ENCODE peak calls at places on chromosomes 5 and 9, in six cellular contexts. E, M, Y, Q, U and D are unnamed samples.

GRCh38 chr5:172549708-172550095 is 91.4 kb upstream of the NEURL1B start:
- DNase-seq in U (no peak), E (no peak), Y (no peak), Q (no peak), M (no peak), D (no peak)

GRCh38 chr9:36150529-36151305 is 14.2 kb downstream of the GLIPR2 start:
- DNase-seq in M (no peak), Q (no peak), Y (no peak), E (no peak), U (no peak), D (peak; percentile 38)

GRCh38 chr5:9549941-9550340 is 4.1 kb upstream of the SEMA5A start:
- DNase-seq in Q (no peak), M (no peak), U (peak; percentile 32), Y (no peak), E (no peak), D (no peak)

GRCh38 chr5:122478741-122479459 is 166.9 kb downstream of the SNCAIP start:
- DNase-seq in E (no peak), Y (no peak), Q (no peak), U (peak; percentile 10), M (no peak), D (no peak)

GRCh38 chr9:15293727-15294405 is 13.2 kb downstream of the TTC39B start:
- DNase-seq in E (peak; percentile 17), Y (no peak), U (no peak), M (no peak), Q (no peak), D (peak; percentile 28)

GRCh38 chr9:38066907-38067610 is 2.0 kb downstream of the SHB start:
- DNase-seq in U (peak; percentile 47), Y (peak; percentile 80), Q (peak; percentile 85), M (no peak), E (no peak), D (peak; percentile 60)

GRCh38 chr5:40939753-40940152 is 30.5 kb downstream of the C7 start:
- DNase-seq in M (no peak), E (no peak), U (no peak), Q (no peak), Y (no peak), D (no peak)

GRCh38 chr9:127039492-127039891 is 82.9 kb downstream of the ANGPTL2 start:
- DNase-seq in E (no peak), U (no peak), M (no peak), Q (peak; percentile 19), Y (no peak), D (no peak)

GRCh38 chr5:172958268-172959046 is 767 bp upstream of the RPL26L1 start:
- DNase-seq in M (peak; percentile 57), E (peak; percentile 77), Y (peak; percentile 78), Q (peak; percentile 61), U (peak; percentile 74), D (peak; percentile 92)

GRCh38 chr5:141654298-141654697 is 3.1 kb upstream of the FCHSD1 start:
- DNase-seq in U (peak; percentile 97), Q (no peak), E (peak; percentile 91), M (no peak), Y (no peak), D (peak; percentile 82)

GRCh38 chr5:175337680-175338079 is 106.3 kb downstream of the DRD1 start:
- DNase-seq in U (no peak), M (no peak), E (no peak), Q (no peak), Y (no peak), D (no peak)

GRCh38 chr5:52725065-52725746 is 62.5 kb upstream of the ITGA1 start:
- DNase-seq in Q (peak; percentile 52), Y (peak; percentile 35), E (no peak), M (no peak), U (no peak), D (no peak)

GRCh38 chr5:39049298-39049697 is 24.9 kb downstream of the RICTOR start:
- DNase-seq in Q (no peak), E (no peak), Y (no peak), M (no peak), U (no peak), D (no peak)

GRCh38 chr5:177478711-177479646 is 5.5 kb upstream of the DBN1 start:
- DNase-seq in Q (peak; percentile 90), Y (peak; percentile 69), M (peak; percentile 47), E (no peak), U (no peak), D (peak; percentile 59)

GRCh38 chr9:105344283-105344682 is 99.8 kb downstream of the SLC44A1 start:
- DNase-seq in Q (no peak), M (no peak), E (no peak), Y (no peak), U (peak; percentile 4), D (no peak)

GRCh38 chr9:131899248-131899882 is 159.5 kb upstream of the RAPGEF1 start:
- DNase-seq in Y (no peak), M (no peak), Q (no peak), E (no peak), U (no peak), D (no peak)

GRCh38 chr5:5711112-5711511 is 288.6 kb downstream of the ICE1 start:
- DNase-seq in Q (no peak), U (no peak), E (no peak), M (no peak), Y (no peak), D (no peak)

GRCh38 chr9:110405858-110406443 is 68.3 kb upstream of the TXNDC8 start:
- DNase-seq in U (no peak), E (no peak), Q (no peak), M (no peak), Y (no peak), D (no peak)

GRCh38 chr5:153447534-153447933 is 42.9 kb upstream of the GRIA1 start:
- DNase-seq in E (no peak), U (no peak), Q (no peak), Y (no peak), M (no peak), D (no peak)

GRCh38 chr9:13993482-13994267 is 320.3 kb downstream of the NFIB start:
- DNase-seq in M (no peak), Q (no peak), E (no peak), U (no peak), Y (no peak), D (no peak)

GRCh38 chr5:100643473-100643872 is 108.3 kb downstream of the FAM174A start:
- DNase-seq in U (no peak), Q (no peak), Y (no peak), E (no peak), M (no peak), D (no peak)

GRCh38 chr9:19201899-19202891 is 28.3 kb upstream of the DENND4C start:
- DNase-seq in Q (no peak), E (no peak), Y (peak; percentile 53), U (no peak), M (no peak), D (no peak)

GRCh38 chr5:145587308-145588071 is 247.7 kb downstream of the PRELID2 start:
- DNase-seq in E (peak; percentile 85), M (no peak), U (peak; percentile 87), Y (no peak), Q (no peak), D (peak; percentile 69)

GRCh38 chr5:91266184-91266705 is 116.9 kb downstream of the ARRDC3 start:
- DNase-seq in U (peak; percentile 53), Q (no peak), M (no peak), E (peak; percentile 79), Y (no peak), D (peak; percentile 65)

GRCh38 chr9:37036237-37037136 is 2.4 kb upstream of the PAX5 start:
- DNase-seq in M (no peak), U (peak; percentile 46), E (peak; percentile 26), Q (no peak), Y (peak; percentile 65), D (peak; percentile 65)

GRCh38 chr9:16318516-16319060 is 551.9 kb downstream of the BNC2 start:
- DNase-seq in Y (no peak), Q (no peak), M (no peak), U (no peak), E (no peak), D (no peak)

GRCh38 chr5:179607449-179607931 is 16.0 kb downstream of the HNRNPH1 start:
- DNase-seq in Q (no peak), M (no peak), U (no peak), E (peak; percentile 43), Y (no peak), D (no peak)

GRCh38 chr9:87602933-87603643 is 105.4 kb downstream of the DAPK1 start:
- DNase-seq in M (no peak), Q (no peak), Y (no peak), U (no peak), E (no peak), D (no peak)

GRCh38 chr5:31701642-31702041 is 62.7 kb downstream of the PDZD2 start:
- DNase-seq in Q (no peak), Y (no peak), E (no peak), U (no peak), M (no peak), D (no peak)

GRCh38 chr5:34656001-34656699 is at the start of gene RAI14:
- DNase-seq in M (peak; percentile 22), U (peak; percentile 93), E (peak; percentile 89), Q (peak; percentile 85), Y (peak; percentile 73), D (peak; percentile 95)